ENCODE peak calls at places on chromosomes 12 and 14, in seven cellular contexts. One of them, this sample, is unnamed.

GRCh38 chr14:95559203-95559602 is 24.4 kb downstream of the GLRX5 start:
- DNase-seq in cardiac septum: no peak
- DNase-seq in skeletal muscle cell: no peak
- DNase-seq in amygdala: no peak
- DNase-seq in ELF-1: no peak
- DNase-seq in adrenal gland: no peak
- DNase-seq in T-cell: no peak
- DNase-seq in this sample: no peak

GRCh38 chr12:106245767-106246166 is 2.1 kb downstream of the CKAP4 start:
- DNase-seq in cardiac septum: no peak
- DNase-seq in skeletal muscle cell: no peak
- DNase-seq in amygdala: no peak
- DNase-seq in ELF-1: peak
- DNase-seq in adrenal gland: peak
- DNase-seq in T-cell: no peak
- DNase-seq in this sample: no peak

GRCh38 chr12:120466560-120467315 is 2.8 kb downstream of the SRSF9 start:
- DNase-seq in cardiac septum: no peak
- DNase-seq in skeletal muscle cell: no peak
- DNase-seq in amygdala: no peak
- DNase-seq in ELF-1: peak
- DNase-seq in adrenal gland: peak
- DNase-seq in T-cell: no peak
- DNase-seq in this sample: peak

GRCh38 chr12:6828671-6829531 is 694 bp downstream of the P3H3 start:
- DNase-seq in cardiac septum: no peak
- DNase-seq in skeletal muscle cell: no peak
- DNase-seq in amygdala: no peak
- DNase-seq in ELF-1: peak
- DNase-seq in adrenal gland: no peak
- DNase-seq in T-cell: peak
- DNase-seq in this sample: peak

GRCh38 chr14:35515916-35516315 is 18.0 kb upstream of the INSM2 start:
- DNase-seq in cardiac septum: no peak
- DNase-seq in skeletal muscle cell: no peak
- DNase-seq in amygdala: no peak
- DNase-seq in ELF-1: no peak
- DNase-seq in adrenal gland: no peak
- DNase-seq in T-cell: no peak
- DNase-seq in this sample: no peak

GRCh38 chr14:53953002-53953827 is 3.4 kb downstream of the BMP4 start:
- DNase-seq in cardiac septum: peak
- DNase-seq in skeletal muscle cell: no peak
- DNase-seq in amygdala: no peak
- DNase-seq in ELF-1: peak
- DNase-seq in adrenal gland: peak
- DNase-seq in T-cell: no peak
- DNase-seq in this sample: peak

GRCh38 chr12:109670647-109671046 is 43.0 kb upstream of the FAM222A start:
- DNase-seq in cardiac septum: no peak
- DNase-seq in skeletal muscle cell: no peak
- DNase-seq in amygdala: no peak
- DNase-seq in ELF-1: peak
- DNase-seq in adrenal gland: no peak
- DNase-seq in T-cell: no peak
- DNase-seq in this sample: no peak

GRCh38 chr12:3600039-3600720 is 109.2 kb downstream of the PRMT8 start:
- DNase-seq in cardiac septum: no peak
- DNase-seq in skeletal muscle cell: no peak
- DNase-seq in amygdala: no peak
- DNase-seq in ELF-1: peak
- DNase-seq in adrenal gland: no peak
- DNase-seq in T-cell: no peak
- DNase-seq in this sample: no peak

GRCh38 chr14:61569783-61570182 is 125.5 kb upstream of the HIF1A start:
- DNase-seq in cardiac septum: peak
- DNase-seq in skeletal muscle cell: peak
- DNase-seq in amygdala: no peak
- DNase-seq in ELF-1: no peak
- DNase-seq in adrenal gland: no peak
- DNase-seq in T-cell: peak
- DNase-seq in this sample: no peak

GRCh38 chr12:24380122-24380521 is 430.7 kb upstream of the SOX5 start:
- DNase-seq in cardiac septum: no peak
- DNase-seq in skeletal muscle cell: no peak
- DNase-seq in amygdala: no peak
- DNase-seq in ELF-1: peak
- DNase-seq in adrenal gland: no peak
- DNase-seq in T-cell: no peak
- DNase-seq in this sample: no peak

GRCh38 chr14:56603648-56604047 is 24.1 kb downstream of the TMEM260 start:
- DNase-seq in cardiac septum: no peak
- DNase-seq in skeletal muscle cell: no peak
- DNase-seq in amygdala: no peak
- DNase-seq in ELF-1: no peak
- DNase-seq in adrenal gland: no peak
- DNase-seq in T-cell: no peak
- DNase-seq in this sample: no peak

GRCh38 chr12:50246159-50246865 is 37.0 kb downstream of the LIMA1 start:
- DNase-seq in cardiac septum: no peak
- DNase-seq in skeletal muscle cell: no peak
- DNase-seq in amygdala: no peak
- DNase-seq in ELF-1: no peak
- DNase-seq in adrenal gland: no peak
- DNase-seq in T-cell: no peak
- DNase-seq in this sample: no peak

GRCh38 chr12:53046655-53047220 is 3.1 kb upstream of the TNS2 start:
- DNase-seq in cardiac septum: peak
- DNase-seq in skeletal muscle cell: peak
- DNase-seq in amygdala: peak
- DNase-seq in ELF-1: peak
- DNase-seq in adrenal gland: peak
- DNase-seq in T-cell: peak
- DNase-seq in this sample: peak

GRCh38 chr12:10562306-10562933 is 51.0 kb downstream of the MAGOHB start:
- DNase-seq in cardiac septum: no peak
- DNase-seq in skeletal muscle cell: no peak
- DNase-seq in amygdala: no peak
- DNase-seq in ELF-1: no peak
- DNase-seq in adrenal gland: no peak
- DNase-seq in T-cell: no peak
- DNase-seq in this sample: no peak

This sample was measured in CD4-positive, alpha-beta T cell.